ENCODE peak calls at places on chromosomes 11 and 22, in eight cellular contexts. W is neural progenitor cell; C is activated CD4-positive, alpha-beta T cell treated with anti-CD3 and anti-CD28 coated beads for 24 hours; A is activated CD8-positive, alpha-beta memory T cell treated with anti-CD3 and anti-CD28 coated beads, Interleukin-2, amount 50 U/mL, for 4 hours; D is amniotic stem cell; R is stimulated activated CD4-positive, alpha-beta T cell treated with anti-CD3 and anti-CD28 coated beads, Interleukin-1b, Interleukin-23, amount 100 ng/mL, for 1 hour; P is stimulated activated CD8-positive, alpha-beta memory T cell treated with anti-CD3 and anti-CD28 coated beads, Interleukin-4, amount 100 ng/mL, for 4 hours; B is T-helper 1 cell. T is an unnamed sample.

GRCh38 chr11:108973402-108974119 is 308.7 kb downstream of the DDX10 start:
- DNase-seq in W (no peak), C (no peak), A (no peak), D (no peak), R (no peak), P (no peak), B (no peak), T (peak)

GRCh38 chr22:47086596-47087248 is 324.3 kb downstream of the TBC1D22A start:
- DNase-seq in W (no peak), C (no peak), A (no peak), D (no peak), R (no peak), P (no peak), B (no peak), T (no peak)

GRCh38 chr11:4464216-4465159 is 15.4 kb downstream of the OR52K2 start:
- DNase-seq in W (peak), C (no peak), A (no peak), D (no peak), R (no peak), P (no peak), B (no peak), T (no peak)

GRCh38 chr22:42300286-42301071 is 30.0 kb upstream of the TCF20 start:
- DNase-seq in W (no peak), C (no peak), A (peak), D (no peak), R (no peak), P (no peak), B (no peak), T (no peak)

GRCh38 chr11:85961930-85962363 is 106.8 kb downstream of the CCDC83 start:
- DNase-seq in W (no peak), C (no peak), A (no peak), D (no peak), R (no peak), P (no peak), B (no peak), T (no peak)

GRCh38 chr22:19981171-19981960 is 35.3 kb downstream of the ARVCF start:
- DNase-seq in W (no peak), C (no peak), A (no peak), D (no peak), R (no peak), P (no peak), B (no peak), T (no peak)

GRCh38 chr11:13939952-13940610 is 22.4 kb upstream of the SPON1 start:
- DNase-seq in W (no peak), C (no peak), A (no peak), D (no peak), R (no peak), P (no peak), B (no peak), T (no peak)

GRCh38 chr11:67160045-67160444 is 41.0 kb downstream of the KDM2A start:
- DNase-seq in W (peak), C (no peak), A (no peak), D (no peak), R (no peak), P (no peak), B (no peak), T (no peak)

GRCh38 chr11:80103149-80103859 is 662.5 kb upstream of the TENM4 start:
- DNase-seq in W (no peak), C (no peak), A (no peak), D (peak), R (no peak), P (no peak), B (no peak), T (peak)

GRCh38 chr22:22463855-22464540 is 44.5 kb downstream of the ZNF280B start:
- DNase-seq in W (peak), C (peak), A (peak), D (peak), R (peak), P (peak), B (no peak), T (peak)

GRCh38 chr22:32904044-32904443 is 102.5 kb downstream of the TIMP3 start:
- DNase-seq in W (peak), C (no peak), A (no peak), D (no peak), R (no peak), P (no peak), B (no peak), T (no peak)

T was measured in AG04450.